ENCODE peak calls at places on chromosomes 13 and 19, in six cellular contexts. One of them, this sample, is unnamed.

GRCh38 chr19:23392706-23393105 is 2.6 kb downstream of the ZNF91 start:
- DNase-seq in H1: no peak
- DNase-seq in GM12878: no peak
- DNase-seq in HepG2: no peak
- DNase-seq in K562: no peak
- DNase-seq in GM12892: no peak
- DNase-seq in this sample: no peak

GRCh38 chr19:58439576-58440554 is at the start of gene ZNF132:
- DNase-seq in H1: peak; percentile 98
- DNase-seq in GM12878: peak; percentile 98
- DNase-seq in HepG2: no peak
- DNase-seq in K562: no peak
- DNase-seq in GM12892: peak; percentile 90
- DNase-seq in this sample: peak; percentile 98

GRCh38 chr19:6457958-6458694 is 1.5 kb downstream of the SLC25A23 start:
- DNase-seq in H1: no peak
- DNase-seq in GM12878: peak; percentile 44
- DNase-seq in HepG2: no peak
- DNase-seq in K562: peak; percentile 77
- DNase-seq in GM12892: no peak
- DNase-seq in this sample: no peak

GRCh38 chr13:40024578-40024952 is 369.1 kb downstream of the COG6 start:
- DNase-seq in H1: no peak
- DNase-seq in GM12878: no peak
- DNase-seq in HepG2: no peak
- DNase-seq in K562: no peak
- DNase-seq in GM12892: no peak
- DNase-seq in this sample: no peak

GRCh38 chr13:111005364-111005763 is 90.5 kb upstream of the ANKRD10 start:
- DNase-seq in H1: no peak
- DNase-seq in GM12878: no peak
- DNase-seq in HepG2: no peak
- DNase-seq in K562: no peak
- DNase-seq in GM12892: no peak
- DNase-seq in this sample: no peak

GRCh38 chr19:2618611-2619010 is 83.9 kb downstream of the GNG7 start:
- DNase-seq in H1: no peak
- DNase-seq in GM12878: no peak
- DNase-seq in HepG2: no peak
- DNase-seq in K562: no peak
- DNase-seq in GM12892: no peak
- DNase-seq in this sample: no peak

GRCh38 chr19:51417107-51417806 is at the start of gene SIGLEC10:
- DNase-seq in H1: no peak
- DNase-seq in GM12878: no peak
- DNase-seq in HepG2: no peak
- DNase-seq in K562: no peak
- DNase-seq in GM12892: peak; percentile 69
- DNase-seq in this sample: peak; percentile 80

GRCh38 chr13:20461481-20461859 is 64.2 kb downstream of the CRYL1 start:
- DNase-seq in H1: no peak
- DNase-seq in GM12878: no peak
- DNase-seq in HepG2: no peak
- DNase-seq in K562: no peak
- DNase-seq in GM12892: no peak
- DNase-seq in this sample: no peak

GRCh38 chr13:44843403-44843802 is 145.9 kb downstream of the NUFIP1 start:
- DNase-seq in H1: no peak
- DNase-seq in GM12878: no peak
- DNase-seq in HepG2: no peak
- DNase-seq in K562: no peak
- DNase-seq in GM12892: no peak
- DNase-seq in this sample: no peak

GRCh38 chr19:8466018-8466417 is 21.2 kb downstream of the HNRNPM start:
- DNase-seq in H1: no peak
- DNase-seq in GM12878: no peak
- DNase-seq in HepG2: no peak
- DNase-seq in K562: no peak
- DNase-seq in GM12892: no peak
- DNase-seq in this sample: no peak

GRCh38 chr19:55197531-55197930 is 11.8 kb downstream of the PTPRH start:
- DNase-seq in H1: no peak
- DNase-seq in GM12878: no peak
- DNase-seq in HepG2: no peak
- DNase-seq in K562: peak; percentile 33
- DNase-seq in GM12892: no peak
- DNase-seq in this sample: no peak

GRCh38 chr13:110455444-110455843 is 106.1 kb downstream of the RAB20 start:
- DNase-seq in H1: no peak
- DNase-seq in GM12878: no peak
- DNase-seq in HepG2: no peak
- DNase-seq in K562: no peak
- DNase-seq in GM12892: no peak
- DNase-seq in this sample: no peak

GRCh38 chr19:11530432-11530831 is 1.5 kb upstream of the ECSIT start:
- DNase-seq in H1: peak; percentile 82
- DNase-seq in GM12878: no peak
- DNase-seq in HepG2: peak; percentile 95
- DNase-seq in K562: peak; percentile 87
- DNase-seq in GM12892: no peak
- DNase-seq in this sample: no peak

GRCh38 chr13:65710514-65710913 is 1519.6 kb downstream of the PCDH9 start:
- DNase-seq in H1: no peak
- DNase-seq in GM12878: no peak
- DNase-seq in HepG2: peak; percentile 28
- DNase-seq in K562: no peak
- DNase-seq in GM12892: no peak
- DNase-seq in this sample: no peak

GRCh38 chr19:46355234-46355990 is 8.5 kb downstream of the PPP5C start:
- DNase-seq in H1: no peak
- DNase-seq in GM12878: no peak
- DNase-seq in HepG2: peak; percentile 83
- DNase-seq in K562: peak; percentile 59
- DNase-seq in GM12892: no peak
- DNase-seq in this sample: no peak

GRCh38 chr13:77494226-77494625 is 41.3 kb upstream of the SCEL start:
- DNase-seq in H1: no peak
- DNase-seq in GM12878: no peak
- DNase-seq in HepG2: no peak
- DNase-seq in K562: no peak
- DNase-seq in GM12892: no peak
- DNase-seq in this sample: no peak

GRCh38 chr19:5557691-5558090 is 10.1 kb downstream of the TINCR start:
- DNase-seq in H1: no peak
- DNase-seq in GM12878: no peak
- DNase-seq in HepG2: no peak
- DNase-seq in K562: no peak
- DNase-seq in GM12892: no peak
- DNase-seq in this sample: no peak

GRCh38 chr13:45715351-45715750 is 13.2 kb downstream of the CBY2 start:
- DNase-seq in H1: no peak
- DNase-seq in GM12878: no peak
- DNase-seq in HepG2: no peak
- DNase-seq in K562: no peak
- DNase-seq in GM12892: no peak
- DNase-seq in this sample: no peak

GRCh38 chr19:4051175-4052101 is 15.3 kb downstream of the ZBTB7A start:
- DNase-seq in H1: no peak
- DNase-seq in GM12878: no peak
- DNase-seq in HepG2: peak; percentile 44
- DNase-seq in K562: no peak
- DNase-seq in GM12892: no peak
- DNase-seq in this sample: no peak

GRCh38 chr19:11410682-11411081 is 8.4 kb downstream of the RGL3 start:
- DNase-seq in H1: no peak
- DNase-seq in GM12878: no peak
- DNase-seq in HepG2: no peak
- DNase-seq in K562: peak; percentile 7
- DNase-seq in GM12892: no peak
- DNase-seq in this sample: no peak

GRCh38 chr13:48505597-48506091 is 27.2 kb downstream of the RCBTB2 start:
- DNase-seq in H1: no peak
- DNase-seq in GM12878: peak; percentile 93
- DNase-seq in HepG2: no peak
- DNase-seq in K562: no peak
- DNase-seq in GM12892: peak; percentile 45
- DNase-seq in this sample: no peak

GRCh38 chr13:27857271-27857670 is 62.5 kb upstream of the PDX1 start:
- DNase-seq in H1: no peak
- DNase-seq in GM12878: no peak
- DNase-seq in HepG2: no peak
- DNase-seq in K562: no peak
- DNase-seq in GM12892: no peak
- DNase-seq in this sample: no peak

GRCh38 chr19:38298841-38299680 is 5.0 kb upstream of the C19orf33 start:
- DNase-seq in H1: no peak
- DNase-seq in GM12878: no peak
- DNase-seq in HepG2: no peak
- DNase-seq in K562: no peak
- DNase-seq in GM12892: no peak
- DNase-seq in this sample: no peak

GRCh38 chr19:10995926-10996600 is 35.2 kb downstream of the SMARCA4 start:
- DNase-seq in H1: no peak
- DNase-seq in GM12878: no peak
- DNase-seq in HepG2: no peak
- DNase-seq in K562: no peak
- DNase-seq in GM12892: no peak
- DNase-seq in this sample: no peak

DNA sequence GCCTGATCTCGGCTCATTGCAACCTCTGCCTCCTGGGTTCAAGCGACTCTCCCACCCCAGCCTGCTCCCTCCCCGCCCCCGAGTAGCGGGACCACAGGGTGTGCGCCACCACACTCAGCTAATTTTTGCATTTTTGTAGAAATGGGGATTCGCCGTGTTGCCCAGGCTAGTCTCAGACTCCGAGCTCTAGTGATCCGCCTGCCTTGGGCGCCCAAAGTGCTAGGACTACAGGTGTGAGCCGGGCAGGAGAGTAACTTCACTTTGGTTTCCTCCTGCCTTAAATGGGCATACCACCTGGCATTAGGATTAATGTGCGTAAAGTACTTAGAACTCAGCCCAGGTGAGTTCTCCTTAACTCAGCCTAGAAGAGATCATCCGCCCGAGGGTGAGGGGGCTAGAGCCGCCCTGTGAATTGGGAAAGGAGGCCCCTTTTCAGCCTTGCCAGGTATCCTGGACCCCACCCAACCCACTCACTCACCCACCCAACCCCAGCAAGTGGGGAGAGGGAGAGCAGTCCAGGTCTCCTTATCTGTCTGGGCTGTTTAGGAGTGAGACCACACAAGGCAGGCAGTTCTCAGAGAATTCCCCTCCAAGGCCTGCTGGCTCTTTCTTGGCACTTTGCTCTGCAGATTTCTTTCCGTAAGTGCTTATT is 1.3 kb upstream of the ZFP36 start:
- DNase-seq in H1: no peak
- DNase-seq in GM12878: no peak
- DNase-seq in HepG2: no peak
- DNase-seq in K562: no peak
- DNase-seq in GM12892: no peak
- DNase-seq in this sample: no peak
- TF ChIP-seq POLR2AphosphoS5 in H1: no peak
- TF ChIP-seq POLR2AphosphoS5 in GM12878: no peak
- TF ChIP-seq POLR2AphosphoS5 in HepG2: no peak
- TF ChIP-seq POLR2AphosphoS5 in K562: no peak
- TF ChIP-seq POLR2AphosphoS5 in GM12892: no peak
- TF ChIP-seq POLR2AphosphoS5 in this sample: no peak

DNA sequence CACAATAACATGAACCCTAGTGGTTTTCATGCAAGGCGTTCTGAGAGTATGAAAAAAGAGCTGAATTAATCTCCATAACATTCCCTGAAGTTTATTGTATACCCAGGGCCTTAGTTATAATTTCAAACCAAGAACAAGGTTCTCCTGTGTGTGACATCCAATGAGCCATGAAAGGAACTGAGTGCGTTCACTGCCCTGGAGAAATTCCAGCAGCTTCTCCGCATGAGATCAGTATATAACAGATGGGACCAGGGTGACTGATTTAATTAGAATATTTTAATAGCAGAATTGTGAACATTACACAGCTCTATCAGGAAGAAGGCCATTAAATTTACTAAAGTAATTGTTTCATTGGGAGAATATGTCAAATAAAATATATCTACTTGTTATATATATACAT is 1190.5 kb upstream of the SLC10A2 start:
- DNase-seq in H1: no peak
- DNase-seq in GM12878: no peak
- DNase-seq in HepG2: no peak
- DNase-seq in K562: no peak
- DNase-seq in GM12892: no peak
- DNase-seq in this sample: no peak
- TF ChIP-seq POLR2A in H1: no peak
- TF ChIP-seq POLR2A in GM12878: no peak
- TF ChIP-seq POLR2A in HepG2: no peak
- TF ChIP-seq POLR2A in K562: no peak
- TF ChIP-seq POLR2A in GM12892: no peak
- TF ChIP-seq POLR2A in this sample: no peak

GRCh38 chr13:54033323-54033861 is 1004.8 kb downstream of the OLFM4 start:
- DNase-seq in H1: no peak
- DNase-seq in GM12878: no peak
- DNase-seq in HepG2: no peak
- DNase-seq in K562: no peak
- DNase-seq in GM12892: no peak
- DNase-seq in this sample: no peak

GRCh38 chr13:54034047-54034446 is 1005.4 kb downstream of the OLFM4 start:
- DNase-seq in H1: no peak
- DNase-seq in GM12878: no peak
- DNase-seq in HepG2: no peak
- DNase-seq in K562: no peak
- DNase-seq in GM12892: no peak
- DNase-seq in this sample: no peak

GRCh38 chr13:54029720-54030119 is 1001.1 kb downstream of the OLFM4 start:
- DNase-seq in H1: no peak
- DNase-seq in GM12878: no peak
- DNase-seq in HepG2: no peak
- DNase-seq in K562: no peak
- DNase-seq in GM12892: no peak
- DNase-seq in this sample: no peak

GRCh38 chr13:54029226-54029625 is 1000.6 kb downstream of the OLFM4 start:
- DNase-seq in H1: peak; percentile 13
- DNase-seq in GM12878: peak; percentile 21
- DNase-seq in HepG2: no peak
- DNase-seq in K562: no peak
- DNase-seq in GM12892: no peak
- DNase-seq in this sample: peak; percentile 21
- TF ChIP-seq TAF1 in H1: no peak
- TF ChIP-seq TAF1 in GM12878: peak; percentile 21
- TF ChIP-seq TAF1 in HepG2: no peak
- TF ChIP-seq TAF1 in K562: no peak
- TF ChIP-seq TAF1 in GM12892: no peak
- TF ChIP-seq TAF1 in this sample: no peak

DNA sequence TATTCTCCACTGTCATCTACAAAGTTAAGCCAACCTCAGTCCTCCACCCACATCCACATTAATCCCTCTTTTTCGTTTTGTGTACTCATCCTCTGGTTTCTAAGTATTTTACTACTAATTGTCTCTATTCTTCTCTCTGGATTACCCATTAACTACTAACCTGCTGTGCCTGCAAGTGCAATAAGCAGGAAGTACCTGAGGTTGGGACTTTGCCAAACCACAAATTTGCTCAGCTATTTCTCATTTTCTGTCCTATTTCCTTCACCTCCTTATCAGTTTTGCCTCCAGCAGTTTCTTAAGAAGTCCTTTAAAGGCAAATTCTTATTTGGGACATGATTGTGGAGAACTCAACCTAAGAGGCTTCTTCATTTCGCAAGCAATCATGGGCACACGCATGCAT is 1708.9 kb downstream of the SLITRK5 start:
- DNase-seq in H1: no peak
- DNase-seq in GM12878: no peak
- DNase-seq in HepG2: peak; percentile 1
- DNase-seq in K562: no peak
- DNase-seq in GM12892: no peak
- DNase-seq in this sample: no peak
- TF ChIP-seq POLR2AphosphoS5 in H1: no peak
- TF ChIP-seq POLR2AphosphoS5 in GM12878: no peak
- TF ChIP-seq POLR2AphosphoS5 in HepG2: no peak
- TF ChIP-seq POLR2AphosphoS5 in K562: no peak
- TF ChIP-seq POLR2AphosphoS5 in GM12892: no peak
- TF ChIP-seq POLR2AphosphoS5 in this sample: no peak